ENCODE peak calls at places on chromosomes 5 and 9, in five cellular contexts. F is activated naive CD8-positive, alpha-beta T cell treated with anti-CD3 and anti-CD28 coated beads, Interleukin-2, amount 50 U/mL, for 16 hours; J is cerebellar nuclear complex; P is uterus; X is hippocampal formation. U is an unnamed sample.

GRCh38 chr9:72383978-72384709 is 19.1 kb upstream of the ZFAND5 start:
- DNase-seq in F (no peak), J (no peak), P (no peak), X (no peak), U (no peak)

GRCh38 chr5:132012385-132013005 is 1.0 kb upstream of the ACSL6 start:
- DNase-seq in F (no peak), J (no peak), P (peak), X (peak), U (no peak)

GRCh38 chr5:159510282-159510681 is 180.0 kb upstream of the IL12B start:
- DNase-seq in F (no peak), J (no peak), P (peak), X (no peak), U (no peak)

GRCh38 chr5:179799644-179799973 is 5.8 kb downstream of the LTC4S start:
- DNase-seq in F (no peak), J (no peak), P (no peak), X (no peak), U (no peak)

GRCh38 chr9:110077926-110078325 is 130.0 kb downstream of the C9orf152 start:
- DNase-seq in F (no peak), J (no peak), P (no peak), X (no peak), U (no peak)

GRCh38 chr9:116318463-116319271 is 165.1 kb downstream of the PAPPA start:
- DNase-seq in F (no peak), J (no peak), P (peak), X (no peak), U (peak)

GRCh38 chr5:150208187-150209015 is 18.5 kb downstream of the SLC6A7 start:
- DNase-seq in F (no peak), J (no peak), P (no peak), X (no peak), U (no peak)

GRCh38 chr5:117953272-117953671 is 1035.1 kb downstream of the DTWD2 start:
- DNase-seq in F (no peak), J (no peak), P (no peak), X (no peak), U (no peak)

GRCh38 chr5:84433461-84433860 is 48.8 kb upstream of the EDIL3 start:
- DNase-seq in F (no peak), J (no peak), P (no peak), X (no peak), U (no peak)

GRCh38 chr5:103234239-103234975 is 24.2 kb upstream of the MACIR start:
- DNase-seq in F (no peak), J (no peak), P (no peak), X (no peak), U (no peak)

GRCh38 chr5:151547364-151547763 is 43.8 kb downstream of the FAT2 start:
- DNase-seq in F (no peak), J (no peak), P (no peak), X (no peak), U (no peak)

GRCh38 chr9:91844170-91844569 is 105.9 kb downstream of the ROR2 start:
- DNase-seq in F (no peak), J (no peak), P (no peak), X (peak), U (no peak)

GRCh38 chr5:132663771-132664695 is 6.1 kb downstream of the IL13 start:
- DNase-seq in F (no peak), J (no peak), P (no peak), X (no peak), U (no peak)

GRCh38 chr5:145660897-145661650 is 174.1 kb downstream of the PRELID2 start:
- DNase-seq in F (no peak), J (no peak), P (no peak), X (no peak), U (no peak)

GRCh38 chr5:127950707-127951356 is 132.7 kb upstream of the SLC12A2 start:
- DNase-seq in F (no peak), J (no peak), P (no peak), X (no peak), U (no peak)

GRCh38 chr5:149735066-149735465 is 5.0 kb downstream of the PPARGC1B start:
- DNase-seq in F (no peak), J (no peak), P (no peak), X (no peak), U (no peak)

GRCh38 chr9:136576269-136576626 is 30.4 kb upstream of the NOTCH1 start:
- DNase-seq in F (no peak), J (no peak), P (no peak), X (no peak), U (no peak)

GRCh38 chr9:132804576-132805295 is 73.3 kb downstream of the AK8 start:
- DNase-seq in F (no peak), J (no peak), P (no peak), X (no peak), U (no peak)

GRCh38 chr5:56900395-56900794 is 9.0 kb upstream of the SETD9 start:
- DNase-seq in F (no peak), J (no peak), P (no peak), X (no peak), U (no peak)

GRCh38 chr9:71769175-71770165 is 1.2 kb upstream of the CEMIP2 start:
- DNase-seq in F (peak), J (peak), P (peak), X (peak), U (peak)

GRCh38 chr9:129414377-129415021 is 206.4 kb downstream of the C9orf50 start:
- DNase-seq in F (no peak), J (no peak), P (peak), X (no peak), U (no peak)

GRCh38 chr5:17218353-17219005 is 1.0 kb downstream of the BASP1 start:
- DNase-seq in F (no peak), J (no peak), P (peak), X (no peak), U (peak)

GRCh38 chr9:132630116-132630515 is 39.7 kb downstream of the DDX31 start:
- DNase-seq in F (no peak), J (no peak), P (no peak), X (no peak), U (no peak)

GRCh38 chr5:170632266-170632984 is 128.6 kb downstream of the KCNIP1 start:
- DNase-seq in F (no peak), J (no peak), P (peak), X (no peak), U (no peak)

GRCh38 chr9:114469091-114469853 is 36.0 kb downstream of the WHRN start:
- DNase-seq in F (no peak), J (no peak), P (no peak), X (no peak), U (no peak)

GRCh38 chr5:82513739-82514138 is 235.6 kb upstream of the RPS23 start:
- DNase-seq in F (no peak), J (no peak), P (no peak), X (no peak), U (no peak)

GRCh38 chr5:173855162-173855994 is 32.8 kb upstream of the CPEB4 start:
- DNase-seq in F (no peak), J (no peak), P (no peak), X (no peak), U (no peak)